ENCODE peak calls at places on chromosomes 16 and 17, in eight cellular contexts. G is HFFc6; R is lower leg skin; W is SW480; E is stimulated activated naive B cell treated with anti-CD40 and anti-IgM and Interleukin-4, amounts not matched to agents 10 μg/mL and 1 μg/mL and 100 μg/mL, for 72 hours; B is amniotic stem cell; P is HEK293T; D is NCI-H446 treated with DMSO at 0.1 percent for 48 hours. M is an unnamed sample.

GRCh38 chr17:51435641-51436091 is 175.3 kb downstream of the UTP18 start:
- DNase-seq in P (peak), R (no peak), D (peak), G (no peak), B (no peak), W (peak), E (no peak), M (peak)

GRCh38 chr16:11218324-11218962 is 37.6 kb downstream of the SOCS1 start:
- DNase-seq in B (no peak), G (no peak), P (no peak), W (no peak), E (no peak), R (no peak), D (no peak), M (no peak)

GRCh38 chr17:38322156-38322779 is 21.5 kb downstream of the GPR179 start:
- DNase-seq in R (no peak), D (no peak), G (no peak), P (peak), W (peak), E (peak), B (no peak), M (peak)

GRCh38 chr16:85479972-85480726 is 133.0 kb upstream of the GSE1 start:
- DNase-seq in W (no peak), B (no peak), R (no peak), G (no peak), P (peak), D (no peak), E (peak), M (no peak)

GRCh38 chr17:350706-351435 is 1.7 kb downstream of the RPH3AL start:
- DNase-seq in W (peak), B (no peak), D (no peak), G (peak), P (no peak), R (peak), E (no peak), M (no peak)

GRCh38 chr16:85699628-85700027 is 10.9 kb upstream of the GINS2 start:
- DNase-seq in W (no peak), P (no peak), D (no peak), B (no peak), R (no peak), G (peak), E (no peak), M (peak)

GRCh38 chr17:6085812-6086211 is 15.6 kb downstream of the WSCD1 start:
- DNase-seq in R (no peak), W (no peak), G (no peak), D (no peak), P (no peak), E (no peak), B (no peak), M (no peak)

GRCh38 chr16:26752166-26752565 is 314.6 kb upstream of the C16orf82 start:
- DNase-seq in E (no peak), R (no peak), B (no peak), D (no peak), G (no peak), P (no peak), W (no peak), M (no peak)

M was measured in nucleus accumbens.